ENCODE peak calls at places on chromosomes 13 and 19, in eight cellular contexts. F is omental fat pad, G is endothelial cell, A is GM10248, B is fibroblast of pulmonary artery, K is heart right ventricle, L is progenitor cell of endocrine pancreas, Z is choroid plexus epithelial cell. U is an unnamed sample.

GRCh38 chr19:39425744-39426143 is 10.0 kb downstream of the RPS16 start:
- DNase-seq in G (no peak), K (no peak), F (no peak), Z (no peak), B (no peak), A (no peak), L (no peak), U (no peak)

GRCh38 chr19:31294189-31294588 is 55.0 kb downstream of the TSHZ3 start:
- DNase-seq in K (no peak), G (no peak), Z (no peak), A (no peak), F (no peak), B (no peak), L (no peak), U (no peak)

GRCh38 chr13:74131206-74131605 is 3.0 kb downstream of the KLF12 start:
- DNase-seq in K (peak), B (no peak), G (no peak), L (no peak), A (no peak), Z (peak), F (no peak), U (no peak)

GRCh38 chr13:67736646-67737420 is 506.7 kb upstream of the PCDH9 start:
- DNase-seq in F (no peak), G (peak), A (no peak), B (peak), K (no peak), L (peak), Z (peak), U (no peak)

GRCh38 chr13:76213423-76213904 is 577.3 kb downstream of the LMO7 start:
- DNase-seq in L (no peak), B (no peak), Z (no peak), A (no peak), G (no peak), K (no peak), F (no peak), U (no peak)

GRCh38 chr13:28574617-28575142 is 79.8 kb upstream of the FLT1 start:
- DNase-seq in L (no peak), K (peak), A (no peak), F (no peak), Z (peak), B (peak), G (peak), U (no peak)

GRCh38 chr13:26585136-26585535 is 27.7 kb downstream of the WASF3 start:
- DNase-seq in K (no peak), B (peak), F (no peak), G (no peak), A (no peak), Z (peak), L (no peak), U (no peak)

GRCh38 chr19:4288091-4288777 is 9.2 kb downstream of the SHD start:
- DNase-seq in A (no peak), Z (no peak), B (no peak), K (no peak), L (no peak), G (no peak), F (no peak), U (no peak)

GRCh38 chr19:1489463-1489971 is 633 bp downstream of the PCSK4 start:
- DNase-seq in B (no peak), L (no peak), A (no peak), F (no peak), K (no peak), G (no peak), Z (no peak), U (no peak)

GRCh38 chr13:74325106-74325505 is 190.9 kb upstream of the KLF12 start:
- DNase-seq in K (peak), Z (peak), G (no peak), A (no peak), F (no peak), L (no peak), B (peak), U (no peak)

GRCh38 chr19:42563352-42564210 is 31.1 kb downstream of the CEACAM8 start:
- DNase-seq in K (peak), G (peak), B (peak), L (no peak), F (no peak), A (peak), Z (peak), U (no peak)

GRCh38 chr13:36124236-36124822 is 6.9 kb downstream of the DCLK1 start:
- DNase-seq in G (no peak), Z (peak), L (no peak), B (peak), F (no peak), K (peak), A (no peak), U (no peak)

GRCh38 chr13:39385154-39385553 is 217.8 kb downstream of the LHFPL6 start:
- DNase-seq in Z (no peak), F (no peak), A (no peak), K (no peak), L (no peak), G (no peak), B (no peak), U (no peak)

GRCh38 chr19:51824603-51825002 is 29.6 kb downstream of the FPR3 start:
- DNase-seq in F (no peak), L (no peak), Z (no peak), K (no peak), B (no peak), A (no peak), G (no peak), U (no peak)

GRCh38 chr13:50678464-50679162 is 164.9 kb downstream of the DLEU7 start:
- DNase-seq in G (no peak), A (no peak), Z (peak), L (no peak), K (no peak), B (peak), F (no peak), U (no peak)

GRCh38 chr19:51256053-51256682 is 5.3 kb downstream of the SIGLECL1 start:
- DNase-seq in Z (no peak), F (no peak), K (no peak), B (no peak), L (no peak), A (no peak), G (no peak), U (no peak)

GRCh38 chr13:103272770-103273169 is 206.6 kb upstream of the SLC10A2 start:
- DNase-seq in F (no peak), G (no peak), B (no peak), A (no peak), L (no peak), K (no peak), Z (no peak), U (no peak)

GRCh38 chr13:60134376-60134775 is 29.4 kb downstream of the DIAPH3 start:
- DNase-seq in B (peak), K (no peak), G (no peak), F (no peak), L (no peak), A (no peak), Z (peak), U (no peak)
- TF ChIP-seq CTCF in B (peak), K (no peak), G (no peak), F (no peak), L (no peak), A (peak), Z (peak), U (no peak)

GRCh38 chr13:110073982-110074381 is 233.0 kb downstream of the COL4A1 start:
- DNase-seq in G (no peak), K (no peak), L (no peak), F (no peak), B (no peak), A (no peak), Z (no peak), U (no peak)
- TF ChIP-seq CTCF in G (no peak), K (no peak), L (no peak), F (no peak), B (no peak), A (no peak), Z (peak), U (no peak)

GRCh38 chr19:32343550-32344262 is 1.7 kb upstream of the ZNF507 start:
- DNase-seq in Z (no peak), B (no peak), F (no peak), K (no peak), A (no peak), G (no peak), L (no peak), U (no peak)

GRCh38 chr19:32346901-32347300 is 1.5 kb downstream of the ZNF507 start:
- DNase-seq in A (no peak), K (no peak), Z (no peak), L (no peak), G (no peak), F (no peak), B (no peak), U (no peak)

GRCh38 chr19:32342695-32343094 is 2.7 kb upstream of the ZNF507 start:
- DNase-seq in G (no peak), Z (no peak), L (no peak), K (no peak), B (no peak), F (no peak), A (no peak), U (no peak)

GRCh38 chr19:32349724-32350475 is 4.5 kb downstream of the ZNF507 start:
- DNase-seq in Z (no peak), F (no peak), B (no peak), G (no peak), K (no peak), L (no peak), A (no peak), U (no peak)

GRCh38 chr19:32345261-32346207 is at the start of gene ZNF507:
- DNase-seq in G (peak), B (peak), A (peak), Z (peak), L (peak), F (peak), K (peak), U (no peak)
- TF ChIP-seq CTCF in G (no peak), B (no peak), A (peak), Z (no peak), L (peak), F (no peak), K (peak), U (no peak)

GRCh38 chr19:15421136-15421535 is 2.3 kb upstream of the AKAP8L start:
- DNase-seq in A (no peak), Z (no peak), L (no peak), F (no peak), B (no peak), K (no peak), G (no peak), U (no peak)

GRCh38 chr19:15417699-15418098 is 1.1 kb downstream of the AKAP8L start:
- DNase-seq in B (peak), G (no peak), K (no peak), A (no peak), F (no peak), L (no peak), Z (peak), U (no peak)

GRCh38 chr19:15419413-15420025 is 731 bp upstream of the AKAP8L start:
- DNase-seq in A (no peak), G (no peak), Z (no peak), K (no peak), L (no peak), F (no peak), B (peak), U (no peak)

GRCh38 chr19:15418112-15418587 is 638 bp downstream of the AKAP8L start:
- DNase-seq in F (no peak), L (no peak), Z (peak), G (no peak), A (no peak), K (peak), B (peak), U (no peak)

GRCh38 chr19:15418588-15419412 is at the start of gene AKAP8L:
- DNase-seq in F (peak), Z (peak), K (peak), B (peak), A (peak), G (peak), L (peak), U (peak)
- TF ChIP-seq CTCF in F (no peak), Z (peak), K (peak), B (peak), A (peak), G (peak), L (peak), U (peak)

GRCh38 chr19:41330476-41330875 is 20.5 kb downstream of the CCDC97 start:
- DNase-seq in L (no peak), Z (no peak), K (no peak), G (no peak), A (no peak), B (no peak), F (no peak), U (no peak)

GRCh38 chr19:41327076-41327475 is 17.1 kb downstream of the CCDC97 start:
- DNase-seq in G (no peak), B (no peak), A (no peak), L (no peak), K (no peak), Z (peak), F (no peak), U (no peak)

GRCh38 chr19:41328157-41328817 is 18.3 kb downstream of the CCDC97 start:
- DNase-seq in B (no peak), K (no peak), F (no peak), Z (peak), A (no peak), L (no peak), G (no peak), U (no peak)

GRCh38 chr19:41327499-41328156 is 17.7 kb downstream of the CCDC97 start:
- DNase-seq in A (peak), K (peak), G (peak), L (no peak), F (peak), Z (peak), B (peak), U (no peak)

GRCh38 chr19:41328818-41329220 is 18.8 kb downstream of the CCDC97 start:
- DNase-seq in Z (no peak), L (no peak), A (no peak), K (no peak), F (no peak), G (no peak), B (no peak), U (no peak)
- TF ChIP-seq CTCF in Z (no peak), L (no peak), A (no peak), K (no peak), F (no peak), G (no peak), B (no peak), U (no peak)